ENCODE peak calls at places on chromosomes 4 and X, in eight cellular contexts. One of them, this sample, is unnamed.

GRCh38 chr4:159175989-159176375 is 73.1 kb downstream of the RAPGEF2 start:
- ATAC-seq in A549: peak
- ATAC-seq in gastroesophageal sphincter: no peak
- ATAC-seq in Panc1: peak
- ATAC-seq in left cardiac atrium: peak
- ATAC-seq in activated naive CD8-positive, alpha-beta T cell treated with anti-CD3 and anti-CD28 coated beads, Interleukin-2, amount 10 ng/mL, durations not matched to agents 7 days and 5 days: no peak
- ATAC-seq in left lung: peak
- ATAC-seq in left colon: no peak
- ATAC-seq in this sample: no peak

GRCh38 chr4:108118505-108118904 is 50.2 kb downstream of the LEF1 start:
- ATAC-seq in A549: peak
- ATAC-seq in gastroesophageal sphincter: no peak
- ATAC-seq in Panc1: peak
- ATAC-seq in left cardiac atrium: no peak
- ATAC-seq in activated naive CD8-positive, alpha-beta T cell treated with anti-CD3 and anti-CD28 coated beads, Interleukin-2, amount 10 ng/mL, durations not matched to agents 7 days and 5 days: peak
- ATAC-seq in left lung: peak
- ATAC-seq in left colon: peak
- ATAC-seq in this sample: peak

GRCh38 chr4:164509951-164510350 is 244.0 kb upstream of the SMIM31 start:
- ATAC-seq in A549: no peak
- ATAC-seq in gastroesophageal sphincter: no peak
- ATAC-seq in Panc1: no peak
- ATAC-seq in left cardiac atrium: no peak
- ATAC-seq in activated naive CD8-positive, alpha-beta T cell treated with anti-CD3 and anti-CD28 coated beads, Interleukin-2, amount 10 ng/mL, durations not matched to agents 7 days and 5 days: no peak
- ATAC-seq in left lung: no peak
- ATAC-seq in left colon: no peak
- ATAC-seq in this sample: peak

GRCh38 chr4:1983053-1983845 is 25.5 kb downstream of the NELFA start:
- ATAC-seq in A549: no peak
- ATAC-seq in gastroesophageal sphincter: no peak
- ATAC-seq in Panc1: no peak
- ATAC-seq in left cardiac atrium: no peak
- ATAC-seq in activated naive CD8-positive, alpha-beta T cell treated with anti-CD3 and anti-CD28 coated beads, Interleukin-2, amount 10 ng/mL, durations not matched to agents 7 days and 5 days: no peak
- ATAC-seq in left lung: no peak
- ATAC-seq in left colon: no peak
- ATAC-seq in this sample: no peak

GRCh38 chr4:121776610-121777401 is 11.8 kb upstream of the SMIM43 start:
- ATAC-seq in A549: no peak
- ATAC-seq in gastroesophageal sphincter: no peak
- ATAC-seq in Panc1: no peak
- ATAC-seq in left cardiac atrium: no peak
- ATAC-seq in activated naive CD8-positive, alpha-beta T cell treated with anti-CD3 and anti-CD28 coated beads, Interleukin-2, amount 10 ng/mL, durations not matched to agents 7 days and 5 days: no peak
- ATAC-seq in left lung: no peak
- ATAC-seq in left colon: no peak
- ATAC-seq in this sample: no peak

GRCh38 chr4:62402088-62402806 is 1202.1 kb downstream of the ADGRL3 start:
- ATAC-seq in A549: no peak
- ATAC-seq in gastroesophageal sphincter: no peak
- ATAC-seq in Panc1: no peak
- ATAC-seq in left cardiac atrium: no peak
- ATAC-seq in activated naive CD8-positive, alpha-beta T cell treated with anti-CD3 and anti-CD28 coated beads, Interleukin-2, amount 10 ng/mL, durations not matched to agents 7 days and 5 days: no peak
- ATAC-seq in left lung: no peak
- ATAC-seq in left colon: no peak
- ATAC-seq in this sample: no peak

GRCh38 chr4:10346023-10346422 is 111.2 kb downstream of the ZNF518B start:
- ATAC-seq in A549: no peak
- ATAC-seq in gastroesophageal sphincter: no peak
- ATAC-seq in Panc1: no peak
- ATAC-seq in left cardiac atrium: peak
- ATAC-seq in activated naive CD8-positive, alpha-beta T cell treated with anti-CD3 and anti-CD28 coated beads, Interleukin-2, amount 10 ng/mL, durations not matched to agents 7 days and 5 days: no peak
- ATAC-seq in left lung: peak
- ATAC-seq in left colon: no peak
- ATAC-seq in this sample: peak

GRCh38 chr4:99815597-99816011 is 1.0 kb upstream of the DAPP1 start:
- ATAC-seq in A549: no peak
- ATAC-seq in gastroesophageal sphincter: no peak
- ATAC-seq in Panc1: no peak
- ATAC-seq in left cardiac atrium: peak
- ATAC-seq in activated naive CD8-positive, alpha-beta T cell treated with anti-CD3 and anti-CD28 coated beads, Interleukin-2, amount 10 ng/mL, durations not matched to agents 7 days and 5 days: no peak
- ATAC-seq in left lung: peak
- ATAC-seq in left colon: peak
- ATAC-seq in this sample: peak

GRCh38 chrX:2401590-2402360 is 99.0 kb downstream of the DHRSX start:
- ATAC-seq in A549: no peak
- ATAC-seq in gastroesophageal sphincter: peak
- ATAC-seq in Panc1: no peak
- ATAC-seq in left cardiac atrium: no peak
- ATAC-seq in activated naive CD8-positive, alpha-beta T cell treated with anti-CD3 and anti-CD28 coated beads, Interleukin-2, amount 10 ng/mL, durations not matched to agents 7 days and 5 days: no peak
- ATAC-seq in left lung: peak
- ATAC-seq in left colon: peak
- ATAC-seq in this sample: peak

GRCh38 chr4:188779586-188779985 is 640.3 kb downstream of the TRIML1 start:
- ATAC-seq in A549: no peak
- ATAC-seq in gastroesophageal sphincter: no peak
- ATAC-seq in Panc1: no peak
- ATAC-seq in left cardiac atrium: no peak
- ATAC-seq in activated naive CD8-positive, alpha-beta T cell treated with anti-CD3 and anti-CD28 coated beads, Interleukin-2, amount 10 ng/mL, durations not matched to agents 7 days and 5 days: no peak
- ATAC-seq in left lung: no peak
- ATAC-seq in left colon: no peak
- ATAC-seq in this sample: no peak

GRCh38 chrX:119775517-119776238 is 15.8 kb downstream of the RPL39 start:
- ATAC-seq in A549: no peak
- ATAC-seq in gastroesophageal sphincter: peak
- ATAC-seq in Panc1: no peak
- ATAC-seq in left cardiac atrium: peak
- ATAC-seq in activated naive CD8-positive, alpha-beta T cell treated with anti-CD3 and anti-CD28 coated beads, Interleukin-2, amount 10 ng/mL, durations not matched to agents 7 days and 5 days: no peak
- ATAC-seq in left lung: peak
- ATAC-seq in left colon: no peak
- ATAC-seq in this sample: no peak

GRCh38 chr4:76108467-76109181 is 34.1 kb downstream of the ART3 start:
- ATAC-seq in A549: peak
- ATAC-seq in gastroesophageal sphincter: no peak
- ATAC-seq in Panc1: no peak
- ATAC-seq in left cardiac atrium: no peak
- ATAC-seq in activated naive CD8-positive, alpha-beta T cell treated with anti-CD3 and anti-CD28 coated beads, Interleukin-2, amount 10 ng/mL, durations not matched to agents 7 days and 5 days: no peak
- ATAC-seq in left lung: no peak
- ATAC-seq in left colon: peak
- ATAC-seq in this sample: no peak

GRCh38 chr4:124783847-124784246 is 71.3 kb upstream of the ANKRD50 start:
- ATAC-seq in A549: no peak
- ATAC-seq in gastroesophageal sphincter: no peak
- ATAC-seq in Panc1: no peak
- ATAC-seq in left cardiac atrium: no peak
- ATAC-seq in activated naive CD8-positive, alpha-beta T cell treated with anti-CD3 and anti-CD28 coated beads, Interleukin-2, amount 10 ng/mL, durations not matched to agents 7 days and 5 days: no peak
- ATAC-seq in left lung: no peak
- ATAC-seq in left colon: no peak
- ATAC-seq in this sample: no peak

GRCh38 chr4:8283631-8284121 is 14.1 kb downstream of the HTRA3 start:
- ATAC-seq in A549: no peak
- ATAC-seq in gastroesophageal sphincter: no peak
- ATAC-seq in Panc1: peak
- ATAC-seq in left cardiac atrium: peak
- ATAC-seq in activated naive CD8-positive, alpha-beta T cell treated with anti-CD3 and anti-CD28 coated beads, Interleukin-2, amount 10 ng/mL, durations not matched to agents 7 days and 5 days: no peak
- ATAC-seq in left lung: no peak
- ATAC-seq in left colon: no peak
- ATAC-seq in this sample: no peak

GRCh38 chrX:41885724-41886123 is 37.6 kb downstream of the CASK start:
- ATAC-seq in A549: no peak
- ATAC-seq in gastroesophageal sphincter: no peak
- ATAC-seq in Panc1: no peak
- ATAC-seq in left cardiac atrium: no peak
- ATAC-seq in activated naive CD8-positive, alpha-beta T cell treated with anti-CD3 and anti-CD28 coated beads, Interleukin-2, amount 10 ng/mL, durations not matched to agents 7 days and 5 days: no peak
- ATAC-seq in left lung: no peak
- ATAC-seq in left colon: no peak
- ATAC-seq in this sample: no peak

GRCh38 chr4:22987861-22988260 is 295.1 kb downstream of the GBA3 start:
- ATAC-seq in A549: no peak
- ATAC-seq in gastroesophageal sphincter: no peak
- ATAC-seq in Panc1: no peak
- ATAC-seq in left cardiac atrium: peak
- ATAC-seq in activated naive CD8-positive, alpha-beta T cell treated with anti-CD3 and anti-CD28 coated beads, Interleukin-2, amount 10 ng/mL, durations not matched to agents 7 days and 5 days: no peak
- ATAC-seq in left lung: no peak
- ATAC-seq in left colon: no peak
- ATAC-seq in this sample: no peak

GRCh38 chrX:155144926-155145325 is 71.3 kb upstream of the VBP1 start:
- ATAC-seq in A549: no peak
- ATAC-seq in gastroesophageal sphincter: no peak
- ATAC-seq in Panc1: no peak
- ATAC-seq in left cardiac atrium: no peak
- ATAC-seq in activated naive CD8-positive, alpha-beta T cell treated with anti-CD3 and anti-CD28 coated beads, Interleukin-2, amount 10 ng/mL, durations not matched to agents 7 days and 5 days: no peak
- ATAC-seq in left lung: no peak
- ATAC-seq in left colon: no peak
- ATAC-seq in this sample: no peak

GRCh38 chr4:12724520-12724919 is 759.6 kb downstream of the RAB28 start:
- ATAC-seq in A549: no peak
- ATAC-seq in gastroesophageal sphincter: no peak
- ATAC-seq in Panc1: no peak
- ATAC-seq in left cardiac atrium: peak
- ATAC-seq in activated naive CD8-positive, alpha-beta T cell treated with anti-CD3 and anti-CD28 coated beads, Interleukin-2, amount 10 ng/mL, durations not matched to agents 7 days and 5 days: no peak
- ATAC-seq in left lung: peak
- ATAC-seq in left colon: no peak
- ATAC-seq in this sample: no peak

GRCh38 chr4:83629945-83630684 is 94.2 kb downstream of the GPAT3 start:
- ATAC-seq in A549: no peak
- ATAC-seq in gastroesophageal sphincter: peak
- ATAC-seq in Panc1: no peak
- ATAC-seq in left cardiac atrium: peak
- ATAC-seq in activated naive CD8-positive, alpha-beta T cell treated with anti-CD3 and anti-CD28 coated beads, Interleukin-2, amount 10 ng/mL, durations not matched to agents 7 days and 5 days: no peak
- ATAC-seq in left lung: peak
- ATAC-seq in left colon: peak
- ATAC-seq in this sample: peak

GRCh38 chrX:39445336-39445735 is 644.1 kb downstream of the MID1IP1 start:
- ATAC-seq in A549: no peak
- ATAC-seq in gastroesophageal sphincter: no peak
- ATAC-seq in Panc1: no peak
- ATAC-seq in left cardiac atrium: no peak
- ATAC-seq in activated naive CD8-positive, alpha-beta T cell treated with anti-CD3 and anti-CD28 coated beads, Interleukin-2, amount 10 ng/mL, durations not matched to agents 7 days and 5 days: no peak
- ATAC-seq in left lung: peak
- ATAC-seq in left colon: no peak
- ATAC-seq in this sample: no peak

GRCh38 chr4:109648266-109648996 is 54.8 kb downstream of the CASP6 start:
- ATAC-seq in A549: no peak
- ATAC-seq in gastroesophageal sphincter: no peak
- ATAC-seq in Panc1: no peak
- ATAC-seq in left cardiac atrium: no peak
- ATAC-seq in activated naive CD8-positive, alpha-beta T cell treated with anti-CD3 and anti-CD28 coated beads, Interleukin-2, amount 10 ng/mL, durations not matched to agents 7 days and 5 days: peak
- ATAC-seq in left lung: no peak
- ATAC-seq in left colon: no peak
- ATAC-seq in this sample: no peak

GRCh38 chr4:13980317-13980716 is 352.8 kb upstream of the BOD1L1 start:
- ATAC-seq in A549: no peak
- ATAC-seq in gastroesophageal sphincter: no peak
- ATAC-seq in Panc1: no peak
- ATAC-seq in left cardiac atrium: no peak
- ATAC-seq in activated naive CD8-positive, alpha-beta T cell treated with anti-CD3 and anti-CD28 coated beads, Interleukin-2, amount 10 ng/mL, durations not matched to agents 7 days and 5 days: no peak
- ATAC-seq in left lung: peak
- ATAC-seq in left colon: no peak
- ATAC-seq in this sample: no peak

GRCh38 chr4:15711762-15712161 is 8.9 kb downstream of the BST1 start:
- ATAC-seq in A549: no peak
- ATAC-seq in gastroesophageal sphincter: no peak
- ATAC-seq in Panc1: no peak
- ATAC-seq in left cardiac atrium: no peak
- ATAC-seq in activated naive CD8-positive, alpha-beta T cell treated with anti-CD3 and anti-CD28 coated beads, Interleukin-2, amount 10 ng/mL, durations not matched to agents 7 days and 5 days: no peak
- ATAC-seq in left lung: no peak
- ATAC-seq in left colon: no peak
- ATAC-seq in this sample: no peak

GRCh38 chr4:40275065-40275464 is 60.1 kb upstream of the CHRNA9 start:
- ATAC-seq in A549: no peak
- ATAC-seq in gastroesophageal sphincter: no peak
- ATAC-seq in Panc1: no peak
- ATAC-seq in left cardiac atrium: no peak
- ATAC-seq in activated naive CD8-positive, alpha-beta T cell treated with anti-CD3 and anti-CD28 coated beads, Interleukin-2, amount 10 ng/mL, durations not matched to agents 7 days and 5 days: peak
- ATAC-seq in left lung: no peak
- ATAC-seq in left colon: no peak
- ATAC-seq in this sample: no peak

GRCh38 chr4:8296491-8296890 is 26.9 kb downstream of the HTRA3 start:
- ATAC-seq in A549: no peak
- ATAC-seq in gastroesophageal sphincter: no peak
- ATAC-seq in Panc1: no peak
- ATAC-seq in left cardiac atrium: no peak
- ATAC-seq in activated naive CD8-positive, alpha-beta T cell treated with anti-CD3 and anti-CD28 coated beads, Interleukin-2, amount 10 ng/mL, durations not matched to agents 7 days and 5 days: no peak
- ATAC-seq in left lung: no peak
- ATAC-seq in left colon: no peak
- ATAC-seq in this sample: no peak

GRCh38 chr4:158250321-158250720 is 40.0 kb downstream of the TMEM144 start:
- ATAC-seq in A549: no peak
- ATAC-seq in gastroesophageal sphincter: peak
- ATAC-seq in Panc1: no peak
- ATAC-seq in left cardiac atrium: peak
- ATAC-seq in activated naive CD8-positive, alpha-beta T cell treated with anti-CD3 and anti-CD28 coated beads, Interleukin-2, amount 10 ng/mL, durations not matched to agents 7 days and 5 days: no peak
- ATAC-seq in left lung: peak
- ATAC-seq in left colon: peak
- ATAC-seq in this sample: no peak

GRCh38 chrX:20514358-20514757 is 247.6 kb upstream of the RPS6KA3 start:
- ATAC-seq in A549: peak
- ATAC-seq in gastroesophageal sphincter: no peak
- ATAC-seq in Panc1: no peak
- ATAC-seq in left cardiac atrium: peak
- ATAC-seq in activated naive CD8-positive, alpha-beta T cell treated with anti-CD3 and anti-CD28 coated beads, Interleukin-2, amount 10 ng/mL, durations not matched to agents 7 days and 5 days: no peak
- ATAC-seq in left lung: peak
- ATAC-seq in left colon: no peak
- ATAC-seq in this sample: no peak

GRCh38 chrX:102067966-102068723 is 57.3 kb upstream of the TCEAL2 start:
- ATAC-seq in A549: no peak
- ATAC-seq in gastroesophageal sphincter: no peak
- ATAC-seq in Panc1: no peak
- ATAC-seq in left cardiac atrium: no peak
- ATAC-seq in activated naive CD8-positive, alpha-beta T cell treated with anti-CD3 and anti-CD28 coated beads, Interleukin-2, amount 10 ng/mL, durations not matched to agents 7 days and 5 days: no peak
- ATAC-seq in left lung: no peak
- ATAC-seq in left colon: no peak
- ATAC-seq in this sample: no peak

GRCh38 chrX:40096395-40097091 is 1.2 kb downstream of the BCOR start:
- ATAC-seq in A549: peak
- ATAC-seq in gastroesophageal sphincter: no peak
- ATAC-seq in Panc1: no peak
- ATAC-seq in left cardiac atrium: peak
- ATAC-seq in activated naive CD8-positive, alpha-beta T cell treated with anti-CD3 and anti-CD28 coated beads, Interleukin-2, amount 10 ng/mL, durations not matched to agents 7 days and 5 days: peak
- ATAC-seq in left lung: peak
- ATAC-seq in left colon: peak
- ATAC-seq in this sample: no peak

GRCh38 chr4:83413676-83414075 is 41.9 kb downstream of the HELQ start:
- ATAC-seq in A549: no peak
- ATAC-seq in gastroesophageal sphincter: no peak
- ATAC-seq in Panc1: no peak
- ATAC-seq in left cardiac atrium: no peak
- ATAC-seq in activated naive CD8-positive, alpha-beta T cell treated with anti-CD3 and anti-CD28 coated beads, Interleukin-2, amount 10 ng/mL, durations not matched to agents 7 days and 5 days: no peak
- ATAC-seq in left lung: no peak
- ATAC-seq in left colon: no peak
- ATAC-seq in this sample: no peak

GRCh38 chr4:20997886-20998285 is 297.6 kb downstream of the PACRGL start:
- ATAC-seq in A549: no peak
- ATAC-seq in gastroesophageal sphincter: no peak
- ATAC-seq in Panc1: no peak
- ATAC-seq in left cardiac atrium: no peak
- ATAC-seq in activated naive CD8-positive, alpha-beta T cell treated with anti-CD3 and anti-CD28 coated beads, Interleukin-2, amount 10 ng/mL, durations not matched to agents 7 days and 5 days: no peak
- ATAC-seq in left lung: no peak
- ATAC-seq in left colon: no peak
- ATAC-seq in this sample: no peak

GRCh38 chr4:150257338-150257737 is 179.1 kb downstream of the DCLK2 start:
- ATAC-seq in A549: no peak
- ATAC-seq in gastroesophageal sphincter: no peak
- ATAC-seq in Panc1: no peak
- ATAC-seq in left cardiac atrium: no peak
- ATAC-seq in activated naive CD8-positive, alpha-beta T cell treated with anti-CD3 and anti-CD28 coated beads, Interleukin-2, amount 10 ng/mL, durations not matched to agents 7 days and 5 days: no peak
- ATAC-seq in left lung: no peak
- ATAC-seq in left colon: peak
- ATAC-seq in this sample: no peak

GRCh38 chr4:74547042-74547441 is 102.1 kb downstream of the AREG start:
- ATAC-seq in A549: no peak
- ATAC-seq in gastroesophageal sphincter: no peak
- ATAC-seq in Panc1: no peak
- ATAC-seq in left cardiac atrium: no peak
- ATAC-seq in activated naive CD8-positive, alpha-beta T cell treated with anti-CD3 and anti-CD28 coated beads, Interleukin-2, amount 10 ng/mL, durations not matched to agents 7 days and 5 days: no peak
- ATAC-seq in left lung: no peak
- ATAC-seq in left colon: no peak
- ATAC-seq in this sample: no peak

GRCh38 chr4:152278172-152278504 is 257.8 kb downstream of the FBXW7 start:
- ATAC-seq in A549: no peak
- ATAC-seq in gastroesophageal sphincter: no peak
- ATAC-seq in Panc1: no peak
- ATAC-seq in left cardiac atrium: peak
- ATAC-seq in activated naive CD8-positive, alpha-beta T cell treated with anti-CD3 and anti-CD28 coated beads, Interleukin-2, amount 10 ng/mL, durations not matched to agents 7 days and 5 days: no peak
- ATAC-seq in left lung: peak
- ATAC-seq in left colon: no peak
- ATAC-seq in this sample: peak

This sample was measured in esophagus mucosa.